ENCODE peak calls at places on chromosomes 3 and 15, in ten cellular contexts. N is stomach, J is adipocyte, A is endodermal cell, S is omental fat pad, H is dorsolateral prefrontal cortex, L is brain pericyte, X is heart right ventricle, C is foreskin fibroblast, B is epithelial cell of prostate. P is an unnamed sample.

GRCh38 chr3:4565806-4566501 is 72.8 kb downstream of the ITPR1 start:
- DNase-seq in A (no peak), L (no peak), S (no peak), X (no peak), J (no peak), C (no peak), B (no peak), H (no peak), N (no peak), P (no peak)

GRCh38 chr3:155382396-155383042 is 89.0 kb upstream of the STRIT1 start:
- DNase-seq in A (peak), J (peak), H (no peak), X (peak), C (peak), L (no peak), B (no peak), N (peak), S (peak), P (peak)

GRCh38 chr3:58353722-58354553 is 21.2 kb downstream of the PXK start:
- DNase-seq in L (no peak), J (peak), A (no peak), H (no peak), N (no peak), X (no peak), S (no peak), C (peak), B (no peak), P (no peak)

GRCh38 chr3:117114517-117115265 is 405.1 kb downstream of the TUSC7 start:
- DNase-seq in A (no peak), L (no peak), C (no peak), N (no peak), H (no peak), X (no peak), S (no peak), B (no peak), J (no peak), P (no peak)

GRCh38 chr3:184299488-184300376 is 691 bp downstream of the PSMD2 start:
- DNase-seq in X (no peak), S (no peak), C (peak), B (no peak), H (no peak), N (no peak), L (no peak), A (no peak), J (peak), P (no peak)

GRCh38 chr3:141914311-141914710 is 37.9 kb downstream of the ATP1B3 start:
- DNase-seq in C (no peak), S (no peak), L (no peak), N (no peak), X (no peak), H (no peak), A (no peak), B (no peak), J (no peak), P (no peak)

GRCh38 chr3:126108689-126109075 is 24.8 kb upstream of the SLC41A3 start:
- DNase-seq in X (no peak), H (no peak), B (no peak), J (no peak), N (no peak), S (no peak), L (no peak), A (peak), C (no peak), P (no peak)

GRCh38 chr3:147616998-147617619 is 207.9 kb downstream of the ZIC1 start:
- DNase-seq in B (no peak), A (no peak), X (no peak), L (no peak), H (no peak), C (no peak), S (no peak), J (peak), N (no peak), P (no peak)

GRCh38 chr3:194588741-194589140 is 44.5 kb downstream of the TMEM44 start:
- DNase-seq in H (no peak), B (no peak), S (no peak), C (no peak), L (no peak), X (no peak), N (no peak), A (no peak), J (no peak), P (no peak)

GRCh38 chr3:40476478-40477470 is at the start of gene ZNF619:
- DNase-seq in A (peak), X (peak), J (peak), B (peak), N (peak), H (peak), L (peak), S (no peak), C (peak), P (peak)

GRCh38 chr15:60840306-60840702 is 361.4 kb upstream of the ICE2 start:
- DNase-seq in A (peak), C (peak), S (no peak), H (no peak), L (no peak), B (no peak), J (no peak), X (no peak), N (no peak), P (no peak)

GRCh38 chr3:69084326-69084667 is 440 bp upstream of the ARL6IP5 start:
- DNase-seq in L (no peak), J (peak), C (peak), N (peak), H (no peak), A (no peak), X (no peak), S (no peak), B (peak), P (no peak)

GRCh38 chr15:69395460-69395859 is 18.7 kb upstream of the KIF23 start:
- DNase-seq in B (no peak), N (no peak), S (no peak), J (no peak), A (no peak), L (no peak), C (no peak), H (no peak), X (no peak), P (no peak)

GRCh38 chr3:124824286-124824915 is 62.8 kb downstream of the ITGB5 start:
- DNase-seq in S (no peak), B (no peak), A (no peak), N (no peak), H (no peak), L (no peak), C (no peak), J (no peak), X (no peak), P (no peak)

GRCh38 chr15:53013329-53013728 is 223.2 kb upstream of the ONECUT1 start:
- DNase-seq in J (no peak), X (no peak), C (no peak), S (no peak), L (no peak), N (no peak), A (no peak), H (no peak), B (no peak), P (no peak)

GRCh38 chr3:161549251-161549650 is 52.6 kb downstream of the OTOL1 start:
- DNase-seq in H (no peak), X (no peak), J (no peak), S (no peak), A (no peak), B (no peak), N (no peak), L (no peak), C (no peak), P (no peak)

GRCh38 chr3:32592696-32593353 is 22.2 kb upstream of the DYNC1LI1 start:
- DNase-seq in S (no peak), B (no peak), C (no peak), X (no peak), H (no peak), A (peak), J (no peak), L (no peak), N (no peak), P (no peak)

GRCh38 chr15:31366169-31366734 is 39.6 kb downstream of the KLF13 start:
- DNase-seq in A (peak), N (no peak), X (peak), B (no peak), J (no peak), C (no peak), H (no peak), L (no peak), S (no peak), P (no peak)

GRCh38 chr3:168121175-168121853 is 25.6 kb upstream of the GOLIM4 start:
- DNase-seq in L (no peak), A (no peak), J (peak), X (peak), B (no peak), C (no peak), N (peak), H (no peak), S (no peak), P (no peak)

GRCh38 chr3:119294402-119294888 is 262 bp downstream of the ARHGAP31 start:
- DNase-seq in S (no peak), H (no peak), A (peak), C (no peak), N (peak), X (peak), B (no peak), L (no peak), J (peak), P (peak)

P was measured in neural crest cell.